ENCODE peak calls at places on chromosomes 6 and 20, in eight cellular contexts. One of them, this sample, is unnamed.

GRCh38 chr6:14713008-14713452 is 532.8 kb upstream of the JARID2 start:
- DNase-seq in ovary: peak; percentile 53
- DNase-seq in body of pancreas: peak; percentile 20
- DNase-seq in adrenal gland: no peak
- DNase-seq in breast epithelium: no peak
- DNase-seq in dorsolateral prefrontal cortex: no peak
- DNase-seq in HCT116: no peak
- DNase-seq in epithelial cell of esophagus: peak; percentile 93
- DNase-seq in this sample: peak; percentile 87

GRCh38 chr20:18003897-18004296 is 35.1 kb downstream of the MGME1 start:
- DNase-seq in breast epithelium: no peak
- DNase-seq in dorsolateral prefrontal cortex: no peak
- DNase-seq in ovary: no peak
- DNase-seq in epithelial cell of esophagus: no peak
- DNase-seq in HCT116: no peak
- DNase-seq in body of pancreas: no peak
- DNase-seq in adrenal gland: no peak
- DNase-seq in this sample: no peak

GRCh38 chr6:112470950-112471349 is 123.8 kb downstream of the RFPL4B start:
- DNase-seq in ovary: no peak
- DNase-seq in body of pancreas: no peak
- DNase-seq in breast epithelium: no peak
- DNase-seq in HCT116: no peak
- DNase-seq in adrenal gland: no peak
- DNase-seq in dorsolateral prefrontal cortex: no peak
- DNase-seq in epithelial cell of esophagus: no peak
- DNase-seq in this sample: no peak

GRCh38 chr20:40470313-40471260 is 218.4 kb downstream of the MAFB start:
- DNase-seq in ovary: peak; percentile 38
- DNase-seq in body of pancreas: peak; percentile 16
- DNase-seq in dorsolateral prefrontal cortex: no peak
- DNase-seq in adrenal gland: peak; percentile 31
- DNase-seq in epithelial cell of esophagus: no peak
- DNase-seq in HCT116: no peak
- DNase-seq in breast epithelium: no peak
- DNase-seq in this sample: no peak

GRCh38 chr6:123380257-123380656 is 256.5 kb downstream of the TRDN start:
- DNase-seq in dorsolateral prefrontal cortex: no peak
- DNase-seq in adrenal gland: no peak
- DNase-seq in ovary: no peak
- DNase-seq in breast epithelium: no peak
- DNase-seq in body of pancreas: no peak
- DNase-seq in epithelial cell of esophagus: peak; percentile 48
- DNase-seq in HCT116: no peak
- DNase-seq in this sample: no peak

GRCh38 chr6:8556370-8557018 is 121.1 kb upstream of the SLC35B3 start:
- DNase-seq in breast epithelium: no peak
- DNase-seq in ovary: no peak
- DNase-seq in dorsolateral prefrontal cortex: no peak
- DNase-seq in HCT116: peak; percentile 16
- DNase-seq in adrenal gland: peak; percentile 20
- DNase-seq in epithelial cell of esophagus: peak; percentile 93
- DNase-seq in body of pancreas: no peak
- DNase-seq in this sample: no peak

GRCh38 chr6:40882321-40882720 is 156.7 kb downstream of the UNC5CL start:
- DNase-seq in epithelial cell of esophagus: no peak
- DNase-seq in HCT116: no peak
- DNase-seq in ovary: no peak
- DNase-seq in adrenal gland: no peak
- DNase-seq in body of pancreas: peak; percentile 77
- DNase-seq in dorsolateral prefrontal cortex: no peak
- DNase-seq in breast epithelium: no peak
- DNase-seq in this sample: no peak

GRCh38 chr6:32148722-32149576 is 2.8 kb downstream of the PRRT1 start:
- DNase-seq in HCT116: no peak
- DNase-seq in epithelial cell of esophagus: peak; percentile 89
- DNase-seq in breast epithelium: no peak
- DNase-seq in dorsolateral prefrontal cortex: no peak
- DNase-seq in ovary: peak; percentile 73
- DNase-seq in adrenal gland: peak; percentile 57
- DNase-seq in body of pancreas: peak; percentile 71
- DNase-seq in this sample: no peak

GRCh38 chr6:43009124-43009523 is 4.6 kb downstream of the MEA1 start:
- DNase-seq in body of pancreas: peak; percentile 23
- DNase-seq in breast epithelium: no peak
- DNase-seq in HCT116: no peak
- DNase-seq in epithelial cell of esophagus: peak; percentile 46
- DNase-seq in adrenal gland: peak; percentile 49
- DNase-seq in dorsolateral prefrontal cortex: peak; percentile 54
- DNase-seq in ovary: no peak
- DNase-seq in this sample: no peak
- TF ChIP-seq CTCF in body of pancreas: peak; percentile 42
- TF ChIP-seq CTCF in breast epithelium: peak; percentile 25
- TF ChIP-seq CTCF in HCT116: no peak
- TF ChIP-seq CTCF in epithelial cell of esophagus: peak; percentile 51
- TF ChIP-seq CTCF in adrenal gland: peak; percentile 22
- TF ChIP-seq CTCF in dorsolateral prefrontal cortex: peak; percentile 35
- TF ChIP-seq CTCF in ovary: no peak
- TF ChIP-seq CTCF in this sample: peak; percentile 57

GRCh38 chr6:163706688-163707087 is 292.2 kb downstream of the QKI start:
- DNase-seq in dorsolateral prefrontal cortex: no peak
- DNase-seq in epithelial cell of esophagus: peak; percentile 2
- DNase-seq in breast epithelium: no peak
- DNase-seq in ovary: no peak
- DNase-seq in body of pancreas: no peak
- DNase-seq in adrenal gland: no peak
- DNase-seq in HCT116: no peak
- DNase-seq in this sample: peak; percentile 17

GRCh38 chr6:163708459-163708858 is 293.9 kb downstream of the QKI start:
- DNase-seq in breast epithelium: no peak
- DNase-seq in dorsolateral prefrontal cortex: no peak
- DNase-seq in HCT116: no peak
- DNase-seq in adrenal gland: no peak
- DNase-seq in epithelial cell of esophagus: no peak
- DNase-seq in ovary: no peak
- DNase-seq in body of pancreas: no peak
- DNase-seq in this sample: no peak

GRCh38 chr6:163705923-163706322 is 291.4 kb downstream of the QKI start:
- DNase-seq in HCT116: no peak
- DNase-seq in ovary: no peak
- DNase-seq in body of pancreas: no peak
- DNase-seq in epithelial cell of esophagus: no peak
- DNase-seq in dorsolateral prefrontal cortex: no peak
- DNase-seq in adrenal gland: no peak
- DNase-seq in breast epithelium: no peak
- DNase-seq in this sample: peak; percentile 27

GRCh38 chr6:163709255-163709654 is 294.7 kb downstream of the QKI start:
- DNase-seq in adrenal gland: no peak
- DNase-seq in epithelial cell of esophagus: no peak
- DNase-seq in body of pancreas: no peak
- DNase-seq in HCT116: no peak
- DNase-seq in ovary: no peak
- DNase-seq in breast epithelium: no peak
- DNase-seq in dorsolateral prefrontal cortex: no peak
- DNase-seq in this sample: no peak

DNA sequence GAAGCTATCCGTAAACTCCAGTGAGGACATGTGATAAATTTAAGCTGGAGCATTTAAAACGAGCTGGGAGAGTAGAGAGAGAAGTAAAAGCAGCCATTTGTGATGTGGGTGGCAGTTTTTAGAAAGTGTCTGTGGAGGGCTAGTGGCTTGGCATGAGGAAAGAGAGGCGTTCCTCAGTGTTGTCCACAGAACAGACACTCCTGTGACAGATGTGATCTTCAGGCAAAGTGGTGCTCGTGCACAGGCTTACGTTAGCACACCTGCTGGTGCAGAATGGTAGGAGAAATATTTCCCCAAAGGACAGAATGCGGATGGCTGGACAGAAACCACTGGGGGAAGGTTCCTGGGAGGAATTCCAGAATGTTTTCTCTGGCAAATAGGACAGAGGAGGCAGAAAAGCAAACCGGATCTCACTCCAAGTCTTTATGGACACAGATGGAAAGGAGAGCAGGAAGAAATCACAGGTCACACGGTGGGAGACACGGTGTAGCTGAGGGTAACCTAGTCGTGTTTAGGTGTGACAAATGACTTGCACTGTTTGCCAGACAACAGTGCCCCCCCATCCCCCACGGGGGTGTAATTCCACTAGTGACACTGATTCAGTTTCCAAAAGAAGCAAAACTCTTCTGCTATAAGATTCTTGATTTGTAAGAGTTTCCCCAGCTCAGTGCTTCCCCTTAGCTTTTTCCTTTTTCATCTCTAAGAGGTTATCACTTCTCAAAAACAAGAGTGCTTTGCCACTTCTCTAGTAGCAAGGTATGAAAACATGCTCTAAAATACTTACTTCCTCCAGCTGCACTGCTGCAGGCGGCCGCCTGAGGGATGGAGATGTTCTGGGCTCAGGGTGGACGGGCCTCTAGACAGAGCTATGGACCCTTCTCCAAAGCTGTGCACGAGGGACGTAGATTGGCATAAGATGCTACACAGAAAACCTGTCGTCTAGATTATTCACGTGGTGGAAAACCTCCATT is 293.2 kb downstream of the QKI start:
- DNase-seq in dorsolateral prefrontal cortex: no peak
- DNase-seq in HCT116: no peak
- DNase-seq in ovary: no peak
- DNase-seq in body of pancreas: no peak
- DNase-seq in breast epithelium: no peak
- DNase-seq in adrenal gland: no peak
- DNase-seq in epithelial cell of esophagus: no peak
- DNase-seq in this sample: no peak
- TF ChIP-seq CTCF in dorsolateral prefrontal cortex: no peak
- TF ChIP-seq CTCF in HCT116: no peak
- TF ChIP-seq CTCF in ovary: no peak
- TF ChIP-seq CTCF in body of pancreas: no peak
- TF ChIP-seq CTCF in breast epithelium: peak; percentile 15
- TF ChIP-seq CTCF in adrenal gland: no peak
- TF ChIP-seq CTCF in epithelial cell of esophagus: no peak
- TF ChIP-seq CTCF in this sample: no peak

GRCh38 chr6:39095578-39095977 is 19.4 kb downstream of the SAYSD1 start:
- DNase-seq in dorsolateral prefrontal cortex: no peak
- DNase-seq in breast epithelium: no peak
- DNase-seq in adrenal gland: no peak
- DNase-seq in body of pancreas: no peak
- DNase-seq in epithelial cell of esophagus: no peak
- DNase-seq in ovary: no peak
- DNase-seq in HCT116: no peak
- DNase-seq in this sample: no peak

GRCh38 chr6:39093167-39093708 is 21.7 kb downstream of the SAYSD1 start:
- DNase-seq in breast epithelium: no peak
- DNase-seq in HCT116: no peak
- DNase-seq in body of pancreas: no peak
- DNase-seq in dorsolateral prefrontal cortex: no peak
- DNase-seq in adrenal gland: no peak
- DNase-seq in epithelial cell of esophagus: no peak
- DNase-seq in ovary: no peak
- DNase-seq in this sample: no peak

GRCh38 chr6:39091163-39091562 is 23.8 kb downstream of the SAYSD1 start:
- DNase-seq in epithelial cell of esophagus: peak; percentile 55
- DNase-seq in breast epithelium: no peak
- DNase-seq in adrenal gland: no peak
- DNase-seq in HCT116: no peak
- DNase-seq in ovary: no peak
- DNase-seq in dorsolateral prefrontal cortex: no peak
- DNase-seq in body of pancreas: no peak
- DNase-seq in this sample: no peak

GRCh38 chr6:39090036-39090435 is 24.9 kb downstream of the SAYSD1 start:
- DNase-seq in dorsolateral prefrontal cortex: no peak
- DNase-seq in epithelial cell of esophagus: no peak
- DNase-seq in ovary: no peak
- DNase-seq in body of pancreas: no peak
- DNase-seq in HCT116: no peak
- DNase-seq in breast epithelium: no peak
- DNase-seq in adrenal gland: no peak
- DNase-seq in this sample: no peak

DNA sequence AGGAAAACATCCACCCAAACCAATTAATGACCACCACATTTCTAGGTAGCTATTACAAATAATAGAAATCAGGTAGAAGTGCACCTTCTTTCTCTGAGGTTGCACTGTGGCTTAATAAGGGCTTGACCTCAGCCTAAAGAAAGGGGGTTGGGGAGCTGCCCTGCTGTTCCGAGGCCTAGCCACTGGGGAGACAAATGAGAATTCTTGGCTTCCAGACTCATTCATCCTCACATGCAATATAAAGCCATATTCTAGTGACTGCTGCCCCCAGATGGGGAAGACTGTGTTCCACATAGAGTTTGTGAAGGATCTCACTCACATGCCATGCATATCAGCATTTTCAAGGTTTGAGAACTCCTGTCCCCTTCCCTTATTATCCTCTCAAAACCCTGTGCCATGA is 22.9 kb downstream of the SAYSD1 start:
- DNase-seq in dorsolateral prefrontal cortex: no peak
- DNase-seq in epithelial cell of esophagus: no peak
- DNase-seq in HCT116: no peak
- DNase-seq in adrenal gland: no peak
- DNase-seq in ovary: no peak
- DNase-seq in body of pancreas: no peak
- DNase-seq in breast epithelium: no peak
- DNase-seq in this sample: no peak
- TF ChIP-seq CTCF in dorsolateral prefrontal cortex: no peak
- TF ChIP-seq CTCF in epithelial cell of esophagus: no peak
- TF ChIP-seq CTCF in HCT116: peak; percentile 12
- TF ChIP-seq CTCF in adrenal gland: no peak
- TF ChIP-seq CTCF in ovary: no peak
- TF ChIP-seq CTCF in body of pancreas: peak; percentile 44
- TF ChIP-seq CTCF in breast epithelium: no peak
- TF ChIP-seq CTCF in this sample: no peak

GRCh38 chr6:54879188-54879985 is 32.8 kb downstream of the FAM83B start:
- DNase-seq in breast epithelium: no peak
- DNase-seq in HCT116: no peak
- DNase-seq in dorsolateral prefrontal cortex: no peak
- DNase-seq in ovary: no peak
- DNase-seq in body of pancreas: no peak
- DNase-seq in adrenal gland: no peak
- DNase-seq in epithelial cell of esophagus: peak; percentile 81
- DNase-seq in this sample: no peak

GRCh38 chr6:54876365-54876764 is 29.8 kb downstream of the FAM83B start:
- DNase-seq in dorsolateral prefrontal cortex: no peak
- DNase-seq in body of pancreas: no peak
- DNase-seq in breast epithelium: no peak
- DNase-seq in HCT116: no peak
- DNase-seq in ovary: no peak
- DNase-seq in adrenal gland: no peak
- DNase-seq in epithelial cell of esophagus: no peak
- DNase-seq in this sample: no peak

GRCh38 chr6:54876871-54877270 is 30.3 kb downstream of the FAM83B start:
- DNase-seq in body of pancreas: no peak
- DNase-seq in dorsolateral prefrontal cortex: no peak
- DNase-seq in adrenal gland: no peak
- DNase-seq in ovary: no peak
- DNase-seq in HCT116: no peak
- DNase-seq in breast epithelium: no peak
- DNase-seq in epithelial cell of esophagus: no peak
- DNase-seq in this sample: no peak

GRCh38 chr6:54877713-54878317 is 31.2 kb downstream of the FAM83B start:
- DNase-seq in ovary: no peak
- DNase-seq in epithelial cell of esophagus: no peak
- DNase-seq in HCT116: no peak
- DNase-seq in body of pancreas: no peak
- DNase-seq in breast epithelium: no peak
- DNase-seq in dorsolateral prefrontal cortex: no peak
- DNase-seq in adrenal gland: no peak
- DNase-seq in this sample: no peak

DNA sequence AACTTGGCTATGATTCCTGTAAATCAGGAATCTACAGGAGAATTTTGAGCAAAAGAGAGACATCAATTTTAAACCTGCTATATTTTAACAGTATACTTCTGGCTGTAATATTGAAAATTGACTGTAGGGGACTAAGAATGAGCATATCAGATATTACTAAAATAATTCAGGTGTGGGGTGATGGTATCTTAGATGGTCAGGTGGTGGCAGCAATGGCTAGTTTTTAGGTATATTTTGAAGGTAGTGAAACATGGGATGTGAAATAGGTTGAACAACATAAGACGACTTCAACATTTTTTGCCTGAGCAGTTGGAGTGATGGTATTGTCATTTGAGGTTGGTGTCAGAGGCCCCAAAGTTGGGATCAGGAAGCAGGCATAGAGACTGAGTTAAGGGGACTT is 32.1 kb downstream of the FAM83B start:
- DNase-seq in adrenal gland: no peak
- DNase-seq in body of pancreas: no peak
- DNase-seq in ovary: no peak
- DNase-seq in breast epithelium: no peak
- DNase-seq in HCT116: no peak
- DNase-seq in epithelial cell of esophagus: no peak
- DNase-seq in dorsolateral prefrontal cortex: no peak
- DNase-seq in this sample: no peak
- TF ChIP-seq CTCF in adrenal gland: no peak
- TF ChIP-seq CTCF in body of pancreas: no peak
- TF ChIP-seq CTCF in ovary: no peak
- TF ChIP-seq CTCF in breast epithelium: no peak
- TF ChIP-seq CTCF in HCT116: peak; percentile 63
- TF ChIP-seq CTCF in epithelial cell of esophagus: no peak
- TF ChIP-seq CTCF in dorsolateral prefrontal cortex: no peak
- TF ChIP-seq CTCF in this sample: peak; percentile 22

This sample was measured in osteocyte.